ENCODE peak calls at places on chromosomes 3 and 15, in five cellular contexts. M is A673, T is neural progenitor cell, F is heart left ventricle, E is prostate gland. A is an unnamed sample.

GRCh38 chr3:98657429-98657828 is 64.0 kb upstream of the CPOX start:
- DNase-seq in M (peak; percentile 3), T (peak; percentile 62), F (no peak), E (no peak), A (no peak)

GRCh38 chr3:7977245-7978103 is 524.1 kb upstream of the LMCD1 start:
- DNase-seq in M (peak; percentile 95), T (no peak), F (no peak), E (no peak), A (peak; percentile 67)

GRCh38 chr3:183638092-183638644 is 2.7 kb downstream of the KLHL24 start:
- DNase-seq in M (no peak), T (no peak), F (no peak), E (no peak), A (no peak)

GRCh38 chr3:24048843-24049242 is 103.8 kb downstream of the NR1D2 start:
- DNase-seq in M (no peak), T (no peak), F (no peak), E (no peak), A (no peak)

GRCh38 chr15:45378913-45379262 is 544 bp upstream of the GATM start:
- DNase-seq in M (no peak), T (peak; percentile 7), F (peak; percentile 37), E (no peak), A (no peak)

GRCh38 chr15:63198752-63199250 is 9.4 kb downstream of the RAB8B start:
- DNase-seq in M (no peak), T (no peak), F (no peak), E (no peak), A (no peak)

GRCh38 chr3:48301814-48302194 is 31.7 kb downstream of the SPINK8 start:
- DNase-seq in M (peak; percentile 10), T (no peak), F (peak; percentile 30), E (peak; percentile 17), A (no peak)

GRCh38 chr3:15512173-15512572 is 9.3 kb downstream of the COLQ start:
- DNase-seq in M (no peak), T (peak; percentile 34), F (peak; percentile 89), E (no peak), A (no peak)

GRCh38 chr3:36792342-36792741 is 28.0 kb upstream of the DCLK3 start:
- DNase-seq in M (peak; percentile 62), T (peak; percentile 78), F (no peak), E (no peak), A (no peak)

GRCh38 chr3:159252772-159253384 is 451.0 kb downstream of the MFSD1 start:
- DNase-seq in M (peak; percentile 55), T (peak; percentile 52), F (no peak), E (no peak), A (no peak)

GRCh38 chr15:68196445-68197169 is 8.5 kb downstream of the CALML4 start:
- DNase-seq in M (no peak), T (no peak), F (no peak), E (no peak), A (no peak)

GRCh38 chr3:42562047-42562907 is 19.5 kb downstream of the SEC22C start:
- DNase-seq in M (no peak), T (no peak), F (no peak), E (peak; percentile 54), A (no peak)

GRCh38 chr15:70348581-70349344 is 251.0 kb upstream of the TLE3 start:
- DNase-seq in M (no peak), T (no peak), F (no peak), E (peak; percentile 79), A (no peak)

GRCh38 chr3:38046821-38047220 is 7.8 kb downstream of the DLEC1 start:
- DNase-seq in M (no peak), T (no peak), F (no peak), E (no peak), A (no peak)

GRCh38 chr15:41820791-41821423 is 7.0 kb upstream of the JMJD7 start:
- DNase-seq in M (no peak), T (no peak), F (no peak), E (peak; percentile 50), A (no peak)

GRCh38 chr15:38530113-38530512 is 34.5 kb downstream of the RASGRP1 start:
- DNase-seq in M (no peak), T (no peak), F (no peak), E (no peak), A (peak; percentile 85)

GRCh38 chr3:38646630-38647029 is 2.9 kb downstream of the SCN5A start:
- DNase-seq in M (peak; percentile 59), T (peak; percentile 74), F (no peak), E (no peak), A (no peak)

GRCh38 chr15:36886135-36887011 is 214.0 kb downstream of the MEIS2 start:
- DNase-seq in M (no peak), T (peak; percentile 27), F (no peak), E (no peak), A (no peak)
- H3K4me3 ChIP-seq in M (no peak overlapping the region), T (peak overlapping the region; percentile 34), F (no peak overlapping the region), E (no peak overlapping the region), A (no peak overlapping the region)

DNA sequence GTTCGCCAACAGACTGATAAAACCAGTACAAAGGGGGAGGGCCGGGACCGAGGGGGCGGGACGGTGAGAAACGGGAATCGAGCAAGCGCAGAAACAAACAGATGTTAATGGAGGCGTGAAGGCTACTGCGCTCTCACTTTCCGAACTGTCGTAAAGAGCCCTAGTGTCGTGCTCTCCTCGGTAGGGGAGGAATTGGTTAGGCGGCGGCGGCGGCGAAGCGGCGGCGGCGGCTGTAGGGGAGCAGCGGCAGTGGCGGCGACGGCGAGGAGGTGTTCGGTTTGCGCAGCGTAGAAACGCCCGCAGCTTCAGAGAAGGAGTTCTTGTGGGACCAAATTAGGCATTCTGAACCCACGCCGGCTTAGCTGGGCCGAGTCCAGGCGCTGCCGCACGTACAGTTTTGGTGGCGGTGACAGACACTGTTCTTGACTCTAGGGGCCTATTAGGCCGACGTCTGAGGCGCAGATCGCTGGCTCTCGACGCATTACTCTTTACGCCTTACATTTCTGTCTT is at the start of gene RNF111:
- DNase-seq in M (peak; percentile 95), T (peak; percentile 96), F (peak; percentile 92), E (peak; percentile 91), A (peak; percentile 75)
- TF ChIP-seq CTCF in M (no peak), T (no peak), F (no peak), E (peak; percentile 8), A (no peak)

GRCh38 chr3:164641071-164641470 is 437.2 kb downstream of the SI start:
- DNase-seq in M (no peak), T (no peak), F (no peak), E (no peak), A (no peak)
- H3K4me3 ChIP-seq in M (no peak overlapping the region), T (no peak overlapping the region), F (no peak overlapping the region), E (no peak overlapping the region), A (no peak overlapping the region)

GRCh38 chr3:168088106-168088722 is 7.5 kb downstream of the GOLIM4 start:
- DNase-seq in M (peak; percentile 15), T (peak; percentile 15), F (no peak), E (no peak), A (no peak)
- TF ChIP-seq CTCF in M (peak; percentile 13), T (peak; percentile 43), F (no peak), E (no peak), A (peak; percentile 54)

GRCh38 chr3:133464573-133464972 is 64.7 kb downstream of the BFSP2 start:
- DNase-seq in M (peak; percentile 56), T (peak; percentile 76), F (no peak), E (no peak), A (no peak)

GRCh38 chr3:133469140-133469731 is 69.4 kb downstream of the BFSP2 start:
- DNase-seq in M (no peak), T (no peak), F (peak; percentile 48), E (no peak), A (peak; percentile 63)

GRCh38 chr3:133467780-133468179 is 67.9 kb downstream of the BFSP2 start:
- DNase-seq in M (no peak), T (peak; percentile 50), F (no peak), E (no peak), A (no peak)

GRCh38 chr3:133468251-133468721 is 68.4 kb downstream of the BFSP2 start:
- DNase-seq in M (no peak), T (no peak), F (no peak), E (no peak), A (no peak)

DNA sequence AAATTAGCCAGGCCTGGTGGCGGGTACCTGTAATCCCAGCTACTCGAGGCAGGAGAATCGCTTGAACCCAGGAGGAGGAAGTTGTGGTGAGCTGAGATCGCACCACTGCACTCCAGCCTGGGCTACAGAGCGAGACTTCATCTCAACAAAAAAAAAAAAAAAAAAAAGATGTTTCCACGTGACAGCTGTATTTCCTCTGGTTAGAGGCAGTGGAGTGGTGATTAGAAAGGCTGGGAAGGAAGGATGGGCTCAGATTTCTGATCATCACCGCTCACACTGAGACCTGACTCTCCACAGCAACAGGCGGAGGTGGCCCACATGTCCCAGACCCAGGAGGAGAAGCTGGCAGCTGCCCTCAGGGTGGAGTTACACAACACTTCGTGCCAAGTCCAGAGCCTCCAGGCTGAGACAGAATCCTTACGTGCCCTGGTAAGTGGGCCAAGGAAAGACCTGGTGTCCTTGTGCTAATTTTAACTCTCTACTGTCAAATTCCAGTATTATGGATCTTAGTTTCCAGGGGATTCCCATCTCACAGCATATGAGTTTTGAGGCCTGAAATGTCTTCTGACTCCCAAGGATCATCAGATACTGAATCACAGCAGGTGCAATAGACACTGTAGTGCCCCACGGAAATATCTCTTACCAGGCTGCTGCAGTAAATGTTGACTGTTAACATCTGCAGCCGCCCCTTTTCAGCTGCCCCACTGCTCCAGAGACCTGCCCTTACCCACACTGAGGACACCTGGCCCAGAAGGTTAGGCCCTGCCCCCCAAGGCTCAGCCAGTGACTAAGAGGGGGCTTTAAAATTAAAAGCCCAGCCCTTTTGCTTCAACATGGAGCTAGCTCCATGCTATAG is 66.9 kb downstream of the BFSP2 start:
- DNase-seq in M (no peak), T (no peak), F (no peak), E (no peak), A (no peak)
- H3K4me3 ChIP-seq in M (no peak overlapping the region), T (no peak overlapping the region), F (no peak overlapping the region), E (no peak overlapping the region), A (no peak overlapping the region)

GRCh38 chr3:170980399-170980798 is 46.1 kb downstream of the SLC2A2 start:
- DNase-seq in M (no peak), T (no peak), F (no peak), E (no peak), A (no peak)
- TF ChIP-seq CTCF in M (no peak), T (no peak), F (no peak), E (no peak), A (no peak)

GRCh38 chr15:64699767-64700388 is 75.5 kb downstream of the RBPMS2 start:
- DNase-seq in M (no peak), T (peak; percentile 74), F (peak; percentile 70), E (peak; percentile 51), A (no peak)

GRCh38 chr15:64702816-64703631 is 72.4 kb downstream of the RBPMS2 start:
- DNase-seq in M (peak; percentile 95), T (peak; percentile 98), F (peak; percentile 97), E (peak; percentile 96), A (no peak)

GRCh38 chr15:64701051-64701450 is 74.3 kb downstream of the RBPMS2 start:
- DNase-seq in M (no peak), T (no peak), F (no peak), E (no peak), A (no peak)

GRCh38 chr15:64703632-64703959 is 71.8 kb downstream of the RBPMS2 start:
- DNase-seq in M (no peak), T (no peak), F (no peak), E (no peak), A (no peak)

GRCh38 chr15:64701482-64701881 is 73.9 kb downstream of the RBPMS2 start:
- DNase-seq in M (no peak), T (peak; percentile 50), F (no peak), E (no peak), A (no peak)
- H3K4me3 ChIP-seq in M (peak overlapping the region; percentile 71), T (peak overlapping the region; percentile 87), F (peak overlapping the region; percentile 90), E (no peak overlapping the region), A (peak overlapping the region; percentile 91)